ENCODE peak calls at places on chromosome 4, in six cellular contexts. Y is GM12878, L is GM12891, F is HepG2, I is H1, U is K562. Z is an unnamed sample.
A peak's percentile ranks its signal among the peaks of the same experiment; 100 is the strongest.

GRCh38 chr4:68342139-68342538 is 7.8 kb downstream of the YTHDC1 start:
- DNase-seq in Y (no peak), L (no peak), F (no peak), I (no peak), U (peak; percentile 6), Z (no peak)

GRCh38 chr4:177499537-177499936 is 57.3 kb upstream of the AGA start:
- DNase-seq in Y (no peak), L (no peak), F (no peak), I (no peak), U (no peak), Z (no peak)

GRCh38 chr4:154417358-154417673 is 74.3 kb downstream of the DCHS2 start:
- DNase-seq in Y (no peak), L (no peak), F (no peak), I (no peak), U (no peak), Z (no peak)

GRCh38 chr4:47531241-47531953 is 46.3 kb downstream of the ATP10D start:
- DNase-seq in Y (peak; percentile 86), L (no peak), F (peak; percentile 16), I (no peak), U (no peak), Z (peak; percentile 6)

GRCh38 chr4:79211490-79211889 is 114.4 kb downstream of the NAA11 start:
- DNase-seq in Y (no peak), L (no peak), F (no peak), I (no peak), U (peak; percentile 64), Z (no peak)

GRCh38 chr4:27217261-27217769 is 356.7 kb downstream of the STIM2 start:
- DNase-seq in Y (no peak), L (no peak), F (no peak), I (no peak), U (no peak), Z (no peak)

GRCh38 chr4:189048119-189048518 is 892.6 kb upstream of the FRG1 start:
- DNase-seq in Y (no peak), L (no peak), F (no peak), I (no peak), U (no peak), Z (no peak)

GRCh38 chr4:143294310-143294709 is 42.4 kb upstream of the GAB1 start:
- DNase-seq in Y (no peak), L (no peak), F (no peak), I (no peak), U (no peak), Z (no peak)

GRCh38 chr4:147760695-147761094 is 28.8 kb downstream of the ARHGAP10 start:
- DNase-seq in Y (no peak), L (no peak), F (no peak), I (no peak), U (no peak), Z (no peak)

GRCh38 chr4:176875026-176875425 is 82.3 kb upstream of the VEGFC start:
- DNase-seq in Y (no peak), L (no peak), F (no peak), I (no peak), U (no peak), Z (no peak)

GRCh38 chr4:187276786-187277408 is 553.2 kb upstream of the FAT1 start:
- DNase-seq in Y (no peak), L (no peak), F (no peak), I (no peak), U (no peak), Z (no peak)

GRCh38 chr4:65050786-65051185 is 619.5 kb downstream of the EPHA5 start:
- DNase-seq in Y (no peak), L (no peak), F (no peak), I (no peak), U (no peak), Z (no peak)

GRCh38 chr4:8266508-8266907 is 3.0 kb upstream of the HTRA3 start:
- DNase-seq in Y (no peak), L (no peak), F (no peak), I (no peak), U (no peak), Z (no peak)

GRCh38 chr4:149754526-149754925 is 61.1 kb downstream of the IQCM start:
- DNase-seq in Y (no peak), L (no peak), F (no peak), I (no peak), U (no peak), Z (no peak)

GRCh38 chr4:10063544-10064300 is 42.4 kb upstream of the SLC2A9 start:
- DNase-seq in Y (no peak), L (no peak), F (peak; percentile 67), I (peak; percentile 71), U (no peak), Z (no peak)

GRCh38 chr4:175509320-175509719 is 302.7 kb downstream of the GPM6A start:
- DNase-seq in Y (no peak), L (no peak), F (peak; percentile 12), I (peak; percentile 9), U (peak; percentile 5), Z (no peak)

GRCh38 chr4:123107444-123108252 is 185.3 kb upstream of the NUDT6 start:
- DNase-seq in Y (no peak), L (no peak), F (no peak), I (no peak), U (no peak), Z (no peak)

GRCh38 chr4:153209410-153209809 is 5.2 kb downstream of the TRIM2 start:
- DNase-seq in Y (no peak), L (no peak), F (peak; percentile 84), I (no peak), U (no peak), Z (no peak)

GRCh38 chr4:153216546-153216945 is 12.3 kb downstream of the TRIM2 start:
- DNase-seq in Y (no peak), L (no peak), F (no peak), I (no peak), U (no peak), Z (no peak)

GRCh38 chr4:153211986-153212720 is 7.9 kb downstream of the TRIM2 start:
- DNase-seq in Y (no peak), L (no peak), F (no peak), I (no peak), U (no peak), Z (no peak)

GRCh38 chr4:153215976-153216375 is 11.7 kb downstream of the TRIM2 start:
- DNase-seq in Y (no peak), L (no peak), F (no peak), I (no peak), U (no peak), Z (no peak)

DNA sequence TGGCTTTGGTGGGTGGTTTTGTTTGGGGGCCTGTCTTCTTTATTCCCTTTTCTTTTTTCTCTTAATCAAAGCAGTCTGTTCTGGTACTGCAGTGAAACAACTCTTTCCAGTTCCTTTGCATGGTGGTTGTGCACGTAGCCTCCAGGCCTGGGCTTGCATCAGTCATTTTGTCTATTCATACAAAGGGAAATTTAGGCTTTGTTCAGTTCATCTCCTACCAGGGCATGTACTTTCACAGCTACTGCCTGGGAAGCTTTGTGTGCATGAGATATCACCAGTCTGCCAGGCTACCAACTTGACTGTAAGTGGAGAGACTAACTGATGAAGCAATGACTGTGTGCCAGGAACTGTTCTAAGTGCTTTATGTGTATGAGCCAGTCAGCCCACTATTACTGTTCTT is 8.5 kb downstream of the TRIM2 start:
- DNase-seq in Y (no peak), L (no peak), F (no peak), I (no peak), U (no peak), Z (no peak)
- TF ChIP-seq TAF1 in Y (no peak), L (no peak), F (no peak), I (no peak), U (no peak), Z (no peak)

DNA sequence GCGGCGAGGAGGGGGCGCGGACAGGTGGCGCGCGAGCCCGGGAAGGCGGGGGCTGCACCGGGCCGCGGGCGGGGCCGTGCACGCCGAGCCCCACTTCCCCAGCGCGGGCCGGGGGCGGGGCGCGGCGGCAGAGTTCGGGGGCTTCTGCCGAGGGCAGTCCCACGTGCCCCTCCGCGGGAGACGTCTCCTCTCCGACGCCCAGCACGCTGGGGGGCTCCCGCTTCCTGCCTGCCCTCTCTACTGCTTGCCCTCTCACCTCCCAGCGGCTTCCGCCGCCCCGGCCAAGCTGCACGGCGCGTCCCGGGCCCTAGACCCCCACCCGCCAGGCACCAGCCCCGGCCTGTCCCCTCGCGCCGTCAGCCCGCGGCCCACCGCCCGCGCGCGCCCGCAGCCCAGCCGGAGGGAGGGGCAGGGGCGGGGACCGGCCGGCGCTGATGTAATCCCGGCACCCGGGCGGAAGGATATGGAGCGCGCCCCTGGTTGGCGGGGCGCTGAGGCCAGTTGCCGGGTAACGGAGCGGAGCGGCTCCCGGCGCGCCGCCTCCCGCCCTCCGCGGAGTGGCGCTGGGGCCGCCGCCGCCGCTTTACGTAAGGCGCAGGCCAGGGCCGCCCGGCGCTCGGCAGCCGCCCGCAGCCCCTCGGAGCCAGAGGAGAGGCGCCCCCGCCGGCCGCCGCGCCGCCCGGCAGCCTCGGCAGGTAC is at the start of gene KIAA0232:
- DNase-seq in Y (peak; percentile 28), L (peak; percentile 95), F (peak; percentile 68), I (peak; percentile 62), U (peak; percentile 96), Z (peak; percentile 95)
- TF ChIP-seq POLR2A in Y (peak; percentile 76), L (no peak), F (no peak), I (peak; percentile 33), U (peak; percentile 37), Z (peak; percentile 43)

GRCh38 chr4:99411041-99411440 is 24.1 kb downstream of the ADH7 start:
- DNase-seq in Y (no peak), L (no peak), F (no peak), I (no peak), U (no peak), Z (no peak)

GRCh38 chr4:99410075-99410474 is 25.1 kb downstream of the ADH7 start:
- DNase-seq in Y (no peak), L (no peak), F (no peak), I (no peak), U (no peak), Z (no peak)

GRCh38 chr4:99417125-99417524 is 18.0 kb downstream of the ADH7 start:
- DNase-seq in Y (no peak), L (no peak), F (no peak), I (no peak), U (no peak), Z (no peak)

GRCh38 chr4:99413160-99413559 is 22.0 kb downstream of the ADH7 start:
- DNase-seq in Y (no peak), L (no peak), F (no peak), I (no peak), U (no peak), Z (no peak)

DNA sequence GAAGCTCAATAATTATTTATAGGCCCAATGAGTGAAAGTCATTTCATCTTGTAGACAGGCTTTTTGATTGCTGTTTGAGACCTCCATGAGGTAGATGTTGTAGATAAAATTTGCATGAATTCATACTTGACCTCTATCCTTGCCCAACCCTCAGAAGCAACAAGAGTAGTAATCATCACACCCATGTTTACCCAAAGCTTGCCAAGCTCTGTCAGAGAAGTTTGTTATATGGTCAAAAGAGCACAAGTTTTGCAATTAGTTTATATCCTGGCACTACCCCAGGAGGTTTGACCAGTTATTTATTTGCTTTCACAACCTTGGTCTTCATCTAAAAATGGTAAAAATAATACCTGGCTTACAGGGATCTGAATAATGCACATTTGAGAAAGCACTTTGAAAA is 20.7 kb downstream of the ADH7 start:
- DNase-seq in Y (no peak), L (no peak), F (no peak), I (no peak), U (no peak), Z (no peak)
- TF ChIP-seq POLR2AphosphoS5 in Y (no peak), L (no peak), F (no peak), I (no peak), U (no peak), Z (no peak)

DNA sequence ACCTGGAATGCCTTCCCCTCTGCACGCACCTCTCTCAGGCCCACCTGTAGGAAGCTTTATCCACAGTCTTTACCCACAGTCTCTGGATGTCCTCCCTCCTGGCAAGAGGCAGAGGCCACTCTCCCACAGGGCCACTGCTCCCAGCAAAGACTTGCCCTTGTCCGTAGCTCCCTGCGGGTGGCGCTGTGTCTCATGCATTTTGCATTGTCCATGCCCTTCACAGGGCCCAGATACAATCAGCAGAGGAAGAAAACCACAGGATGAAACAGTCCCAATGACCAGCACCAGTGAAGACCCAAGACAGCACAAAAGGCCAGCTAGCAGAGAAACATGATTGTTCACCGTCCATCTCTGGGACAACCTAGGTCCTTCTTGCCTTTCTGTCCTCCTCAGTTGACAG is 2.1 kb upstream of the NSG1 start:
- DNase-seq in Y (no peak), L (no peak), F (peak; percentile 12), I (peak; percentile 31), U (peak; percentile 43), Z (no peak)
- TF ChIP-seq TAF1 in Y (no peak), L (no peak), F (no peak), I (no peak), U (no peak), Z (no peak)